ENCODE peak calls at places on chromosomes 2 and 18, in eight cellular contexts. E, J, U, N, G, T, B and M are unnamed samples.

GRCh38 chr2:55371387-55371786 is 48.3 kb downstream of the CCDC88A start:
- DNase-seq in B (no peak), N (no peak), J (no peak), T (no peak), E (no peak), G (no peak), U (no peak), M (no peak)

GRCh38 chr2:195638738-195639137 is 18.3 kb upstream of the SLC39A10 start:
- DNase-seq in B (no peak), U (no peak), N (no peak), T (no peak), E (no peak), J (no peak), G (no peak), M (no peak)

GRCh38 chr18:51070545-51070944 is 40.5 kb downstream of the SMAD4 start:
- DNase-seq in E (no peak), G (no peak), B (peak), J (peak), N (peak), T (peak), U (no peak), M (no peak)

GRCh38 chr2:8494151-8494550 is 187.7 kb upstream of the ID2 start:
- DNase-seq in B (no peak), J (no peak), G (no peak), T (no peak), U (no peak), N (no peak), E (peak), M (no peak)

GRCh38 chr2:12313445-12314118 is 403.2 kb upstream of the TRIB2 start:
- DNase-seq in G (no peak), J (no peak), E (no peak), U (no peak), B (peak), N (no peak), T (no peak), M (no peak)

GRCh38 chr2:240795468-240795867 is 24.6 kb downstream of the KIF1A start:
- DNase-seq in E (no peak), B (no peak), G (no peak), U (peak), T (no peak), N (no peak), J (no peak), M (no peak)

GRCh38 chr2:140128909-140129308 is 1348.7 kb upstream of the NXPH2 start:
- DNase-seq in U (no peak), J (no peak), B (peak), G (no peak), N (no peak), T (no peak), E (no peak), M (no peak)

GRCh38 chr2:120486946-120487345 is 141.0 kb downstream of the INHBB start:
- DNase-seq in G (no peak), E (peak), U (no peak), T (peak), B (no peak), J (peak), N (no peak), M (no peak)

GRCh38 chr18:13541621-13542519 is 184.5 kb downstream of the FAM210A start:
- DNase-seq in G (no peak), N (no peak), B (no peak), J (peak), T (no peak), E (no peak), U (no peak), M (no peak)

GRCh38 chr18:44946529-44947113 is 265.9 kb downstream of the SETBP1 start:
- DNase-seq in E (no peak), T (no peak), U (no peak), B (no peak), N (no peak), J (no peak), G (no peak), M (no peak)

GRCh38 chr2:60073201-60073600 is 480.3 kb downstream of the BCL11A start:
- DNase-seq in N (no peak), T (no peak), U (no peak), G (no peak), B (no peak), E (no peak), J (no peak), M (no peak)

GRCh38 chr2:150462772-150463171 is 24.7 kb downstream of the RND3 start:
- DNase-seq in G (no peak), B (no peak), U (no peak), N (no peak), E (no peak), J (no peak), T (no peak), M (no peak)

GRCh38 chr2:194002699-194003368 is 1654.2 kb upstream of the SLC39A10 start:
- DNase-seq in B (no peak), T (no peak), N (no peak), E (no peak), J (no peak), U (no peak), G (no peak), M (no peak)

GRCh38 chr2:174183076-174183475 is 65.3 kb downstream of the OLA1 start:
- DNase-seq in E (no peak), U (no peak), T (no peak), G (no peak), B (no peak), J (no peak), N (no peak), M (no peak)

GRCh38 chr2:174180837-174181236 is 67.5 kb downstream of the OLA1 start:
- DNase-seq in B (no peak), U (no peak), J (no peak), N (no peak), E (no peak), T (no peak), G (no peak), M (no peak)

GRCh38 chr2:174181368-174181767 is 67.0 kb downstream of the OLA1 start:
- DNase-seq in J (no peak), U (no peak), T (no peak), G (no peak), E (no peak), N (no peak), B (no peak), M (no peak)

GRCh38 chr2:174176898-174177297 is 71.4 kb downstream of the OLA1 start:
- DNase-seq in N (no peak), T (peak), B (peak), G (no peak), E (no peak), J (peak), U (no peak), M (no peak)

GRCh38 chr2:174180165-174180724 is 68.1 kb downstream of the OLA1 start:
- DNase-seq in B (peak), N (no peak), U (no peak), J (peak), G (no peak), E (no peak), T (no peak), M (no peak)
- TF ChIP-seq CTCF in B (peak), N (no peak), U (no peak), J (peak), G (no peak), E (peak), T (peak), M (peak)

GRCh38 chr2:73776869-73777519 is 2.9 kb downstream of the DUSP11 start:
- DNase-seq in T (peak), E (no peak), N (no peak), J (peak), G (no peak), B (peak), U (no peak), M (no peak)

GRCh38 chr2:73776381-73776780 is 3.5 kb downstream of the DUSP11 start:
- DNase-seq in T (peak), U (no peak), J (peak), B (no peak), G (no peak), E (no peak), N (no peak), M (no peak)

GRCh38 chr2:73779472-73780241 is at the start of gene DUSP11:
- DNase-seq in J (peak), N (peak), U (peak), T (peak), E (peak), B (peak), G (peak), M (peak)

DNA sequence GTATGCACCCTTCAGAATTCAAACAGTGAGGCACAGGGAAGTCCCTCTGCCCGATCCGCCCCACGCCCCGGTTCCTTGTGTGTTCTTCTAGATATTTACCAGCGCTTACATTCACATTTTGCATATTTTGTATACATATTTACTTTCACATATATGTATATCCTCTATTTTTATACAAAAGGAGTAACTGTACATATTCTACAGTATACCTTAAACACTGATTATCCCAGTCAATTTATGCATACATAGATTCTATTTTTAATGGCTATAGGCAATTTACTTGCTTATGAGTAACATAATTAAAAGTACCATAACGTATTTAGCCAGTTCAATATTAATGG is 309 bp upstream of the DUSP11 start:
- DNase-seq in J (no peak), E (no peak), N (no peak), U (no peak), T (no peak), G (no peak), B (no peak), M (no peak)
- TF ChIP-seq CTCF in J (no peak), E (peak), N (no peak), U (no peak), T (no peak), G (no peak), B (no peak), M (no peak)

DNA sequence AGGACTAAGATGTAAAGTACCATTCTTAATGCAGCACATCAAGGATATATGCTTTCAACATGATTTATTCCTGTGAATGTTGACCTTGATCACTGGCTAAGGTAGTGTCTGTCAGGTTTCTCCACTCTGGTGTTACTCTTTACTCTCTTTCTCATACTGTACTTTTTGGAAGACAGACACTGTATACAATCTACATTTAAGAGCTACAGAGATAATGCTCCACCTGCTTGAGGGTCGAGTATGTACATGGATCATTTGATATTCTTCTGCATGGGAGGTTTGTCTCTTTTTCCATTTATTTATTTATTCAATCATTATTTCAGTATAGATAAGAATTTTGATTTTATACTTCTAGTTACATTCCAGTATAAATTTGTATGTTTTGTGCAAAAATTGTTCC is 199.5 kb upstream of the RGPD4 start:
- DNase-seq in G (no peak), T (peak), N (no peak), B (no peak), J (no peak), U (no peak), E (no peak), M (no peak)
- TF ChIP-seq CTCF in G (no peak), T (no peak), N (peak), B (no peak), J (no peak), U (no peak), E (no peak), M (no peak)

GRCh38 chr2:44290271-44290670 is 15.0 kb downstream of the SLC3A1 start:
- DNase-seq in B (peak), U (no peak), E (no peak), N (peak), J (peak), T (peak), G (no peak), M (no peak)

GRCh38 chr2:44295113-44295512 is 19.8 kb downstream of the SLC3A1 start:
- DNase-seq in J (no peak), T (no peak), B (no peak), N (no peak), E (no peak), G (no peak), U (no peak), M (no peak)

GRCh38 chr2:44295636-44296359 is 20.5 kb downstream of the SLC3A1 start:
- DNase-seq in N (no peak), B (no peak), T (no peak), J (no peak), G (peak), E (no peak), U (no peak), M (no peak)

GRCh38 chr2:44286884-44287638 is 11.8 kb downstream of the SLC3A1 start:
- DNase-seq in J (no peak), T (no peak), N (no peak), E (no peak), U (no peak), B (no peak), G (no peak), M (no peak)

GRCh38 chr2:44291281-44292248 is 16.3 kb downstream of the SLC3A1 start:
- DNase-seq in N (peak), G (peak), B (peak), E (no peak), J (peak), T (peak), U (no peak), M (no peak)
- TF ChIP-seq CTCF in N (peak), G (no peak), B (peak), E (peak), J (peak), T (peak), U (peak), M (peak)

GRCh38 chr2:10909050-10909995 is 2.4 kb upstream of the KCNF1 start:
- DNase-seq in U (no peak), T (no peak), E (no peak), B (no peak), J (peak), N (no peak), G (peak), M (no peak)
- TF ChIP-seq CTCF in U (peak), T (peak), E (peak), B (peak), J (peak), N (peak), G (peak), M (peak)

GRCh38 chr2:205133544-205133943 is 548.8 kb upstream of the NRP2 start:
- DNase-seq in B (peak), J (peak), E (no peak), U (peak), G (no peak), N (no peak), T (no peak), M (no peak)

GRCh38 chr2:205129531-205129930 is 552.8 kb upstream of the NRP2 start:
- DNase-seq in G (no peak), N (no peak), B (no peak), E (no peak), J (no peak), U (no peak), T (no peak), M (no peak)

GRCh38 chr2:205130111-205130829 is 552.0 kb upstream of the NRP2 start:
- DNase-seq in T (no peak), U (no peak), N (no peak), E (no peak), G (no peak), J (peak), B (no peak), M (no peak)
- TF ChIP-seq CTCF in T (no peak), U (no peak), N (no peak), E (peak), G (no peak), J (no peak), B (no peak), M (no peak)

GRCh38 chr2:25567406-25567805 is 106.0 kb downstream of the DTNB start:
- DNase-seq in B (peak), G (peak), U (no peak), J (peak), T (peak), E (no peak), N (peak), M (peak)

GRCh38 chr2:25570161-25570840 is 103.1 kb downstream of the DTNB start:
- DNase-seq in U (no peak), T (no peak), N (no peak), J (peak), E (no peak), B (peak), G (no peak), M (no peak)

GRCh38 chr2:25566694-25567093 is 106.7 kb downstream of the DTNB start:
- DNase-seq in B (peak), E (no peak), J (peak), U (no peak), T (peak), G (no peak), N (no peak), M (peak)

GRCh38 chr2:25561136-25561850 is 112.1 kb downstream of the DTNB start:
- DNase-seq in U (no peak), B (no peak), T (no peak), E (no peak), G (peak), N (no peak), J (no peak), M (no peak)

GRCh38 chr2:25566094-25566493 is 107.3 kb downstream of the DTNB start:
- DNase-seq in N (no peak), G (no peak), T (no peak), J (no peak), E (no peak), U (no peak), B (no peak), M (no peak)
- TF ChIP-seq CTCF in N (no peak), G (no peak), T (no peak), J (no peak), E (no peak), U (no peak), B (no peak), M (peak)

DNA sequence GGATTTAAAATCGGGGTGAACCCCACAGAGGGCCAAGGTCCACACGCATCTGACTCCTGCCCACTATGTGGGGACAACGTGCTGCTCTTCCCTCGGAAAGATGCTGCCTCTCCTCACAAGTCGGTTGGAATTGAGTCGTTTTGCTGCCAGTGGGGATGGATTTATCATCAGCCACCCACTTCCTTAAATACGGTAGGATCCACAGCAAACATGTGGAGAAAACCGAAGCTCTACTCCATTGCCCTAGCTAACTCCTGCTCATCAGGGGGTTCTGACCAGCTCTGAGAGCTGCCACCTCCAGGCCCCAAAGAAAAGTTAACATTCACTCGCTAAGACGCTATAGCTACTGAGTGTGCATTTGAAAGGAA is 80.9 kb downstream of the CHRNA1 start:
- DNase-seq in E (no peak), N (no peak), B (peak), T (peak), U (no peak), J (peak), G (peak), M (peak)
- TF ChIP-seq CTCF in E (peak), N (peak), B (peak), T (peak), U (no peak), J (peak), G (no peak), M (peak)

DNA sequence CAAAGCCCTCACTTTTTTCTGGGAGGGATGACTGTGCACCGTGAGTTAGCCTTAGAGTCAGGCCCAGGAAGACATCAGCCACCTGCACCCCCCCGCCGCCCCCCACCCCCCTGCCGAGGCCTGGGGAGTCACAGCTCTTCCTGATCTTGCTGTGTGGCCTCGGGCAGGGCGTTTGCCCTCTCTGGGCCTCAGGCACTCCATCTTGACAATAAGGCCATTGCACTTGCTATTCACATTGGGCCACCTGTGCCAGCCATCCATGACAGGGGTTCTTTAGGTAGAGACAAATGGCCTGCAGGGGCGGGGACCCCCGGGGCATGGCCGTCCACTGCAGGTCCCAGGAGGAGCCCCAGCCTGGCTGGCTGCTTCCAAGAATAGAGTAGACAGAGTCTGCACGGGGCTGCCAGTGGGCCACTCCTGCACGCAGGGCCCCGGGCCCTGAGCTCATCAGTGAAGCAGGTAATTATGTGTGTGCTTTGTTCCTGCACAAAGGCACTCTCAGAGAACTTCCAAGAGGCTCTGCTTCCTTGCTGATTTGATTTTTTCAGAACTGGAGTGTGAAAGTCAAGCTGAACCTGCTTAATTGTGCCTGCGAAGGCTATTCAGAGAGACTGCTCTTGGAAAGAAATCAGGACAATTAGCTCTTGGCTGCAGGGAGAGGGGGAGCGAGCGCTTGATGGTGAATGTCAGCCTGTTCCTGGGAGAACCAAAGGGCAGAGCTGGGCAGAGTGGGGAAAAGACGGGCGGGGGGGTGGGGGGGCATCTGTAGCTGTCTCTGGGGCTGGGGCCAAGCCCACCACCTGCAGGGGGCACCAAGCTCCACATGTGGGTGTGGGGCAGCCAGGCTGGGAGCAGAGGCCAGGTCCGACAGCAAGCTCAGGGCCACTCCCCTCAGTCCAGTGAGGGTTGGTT is 40.3 kb downstream of the RRM2 start:
- DNase-seq in J (no peak), G (no peak), U (no peak), B (no peak), E (peak), N (no peak), T (no peak), M (no peak)
- TF ChIP-seq CTCF in J (peak), G (no peak), U (peak), B (no peak), E (peak), N (no peak), T (peak), M (no peak)

GRCh38 chr2:46300406-46300832 is 3.2 kb downstream of the EPAS1 start:
- DNase-seq in T (no peak), U (no peak), J (no peak), B (no peak), E (no peak), N (no peak), G (no peak), M (no peak)
- TF ChIP-seq CTCF in T (peak), U (no peak), J (no peak), B (no peak), E (no peak), N (no peak), G (no peak), M (no peak)